ENCODE peak calls at places on chromosomes 5 and 9, in ten cellular contexts. One of them, this sample, is unnamed.

GRCh38 chr5:139651863-139652787 is 4.0 kb downstream of the CXXC5 start:
- DNase-seq in NCI-H2029: no peak
- DNase-seq in Calu3: peak
- DNase-seq in fibroblast of gingiva: peak
- DNase-seq in GM18507: no peak
- DNase-seq in cardiac muscle cell: peak
- DNase-seq in hepatic stellate cell: peak
- DNase-seq in endothelial cell: peak
- DNase-seq in adipocyte: peak
- DNase-seq in aorta: peak
- DNase-seq in this sample: peak

GRCh38 chr9:127955294-127956015 is 17.8 kb upstream of the DPM2 start:
- DNase-seq in NCI-H2029: peak
- DNase-seq in Calu3: peak
- DNase-seq in fibroblast of gingiva: no peak
- DNase-seq in GM18507: peak
- DNase-seq in cardiac muscle cell: no peak
- DNase-seq in hepatic stellate cell: no peak
- DNase-seq in endothelial cell: no peak
- DNase-seq in adipocyte: no peak
- DNase-seq in aorta: no peak
- DNase-seq in this sample: no peak

GRCh38 chr5:139863855-139864558 is 68.4 kb downstream of the PSD2 start:
- DNase-seq in NCI-H2029: peak
- DNase-seq in Calu3: peak
- DNase-seq in fibroblast of gingiva: peak
- DNase-seq in GM18507: peak
- DNase-seq in cardiac muscle cell: peak
- DNase-seq in hepatic stellate cell: peak
- DNase-seq in endothelial cell: peak
- DNase-seq in adipocyte: peak
- DNase-seq in aorta: peak
- DNase-seq in this sample: no peak

GRCh38 chr9:91301161-91301560 is 60.6 kb downstream of the AUH start:
- DNase-seq in NCI-H2029: no peak
- DNase-seq in Calu3: no peak
- DNase-seq in fibroblast of gingiva: peak
- DNase-seq in GM18507: no peak
- DNase-seq in cardiac muscle cell: no peak
- DNase-seq in hepatic stellate cell: no peak
- DNase-seq in endothelial cell: no peak
- DNase-seq in adipocyte: peak
- DNase-seq in aorta: no peak
- DNase-seq in this sample: no peak

GRCh38 chr5:125326114-125326513 is 579.7 kb upstream of the ZNF608 start:
- DNase-seq in NCI-H2029: peak
- DNase-seq in Calu3: peak
- DNase-seq in fibroblast of gingiva: peak
- DNase-seq in GM18507: no peak
- DNase-seq in cardiac muscle cell: peak
- DNase-seq in hepatic stellate cell: peak
- DNase-seq in endothelial cell: no peak
- DNase-seq in adipocyte: peak
- DNase-seq in aorta: no peak
- DNase-seq in this sample: no peak

GRCh38 chr9:136942112-136942880 is 2.2 kb downstream of the FBXW5 start:
- DNase-seq in NCI-H2029: no peak
- DNase-seq in Calu3: no peak
- DNase-seq in fibroblast of gingiva: no peak
- DNase-seq in GM18507: no peak
- DNase-seq in cardiac muscle cell: no peak
- DNase-seq in hepatic stellate cell: no peak
- DNase-seq in endothelial cell: no peak
- DNase-seq in adipocyte: no peak
- DNase-seq in aorta: peak
- DNase-seq in this sample: peak

GRCh38 chr5:173972844-173973613 is 15.9 kb upstream of the C5orf47 start:
- DNase-seq in NCI-H2029: peak
- DNase-seq in Calu3: peak
- DNase-seq in fibroblast of gingiva: peak
- DNase-seq in GM18507: peak
- DNase-seq in cardiac muscle cell: peak
- DNase-seq in hepatic stellate cell: peak
- DNase-seq in endothelial cell: peak
- DNase-seq in adipocyte: peak
- DNase-seq in aorta: peak
- DNase-seq in this sample: no peak

GRCh38 chr9:95181226-95181818 is 136.2 kb downstream of the FANCC start:
- DNase-seq in NCI-H2029: no peak
- DNase-seq in Calu3: no peak
- DNase-seq in fibroblast of gingiva: no peak
- DNase-seq in GM18507: no peak
- DNase-seq in cardiac muscle cell: peak
- DNase-seq in hepatic stellate cell: peak
- DNase-seq in endothelial cell: no peak
- DNase-seq in adipocyte: peak
- DNase-seq in aorta: no peak
- DNase-seq in this sample: no peak

GRCh38 chr9:105911104-105911911 is 217.0 kb downstream of the TMEM38B start:
- DNase-seq in NCI-H2029: no peak
- DNase-seq in Calu3: no peak
- DNase-seq in fibroblast of gingiva: no peak
- DNase-seq in GM18507: no peak
- DNase-seq in cardiac muscle cell: peak
- DNase-seq in hepatic stellate cell: no peak
- DNase-seq in endothelial cell: no peak
- DNase-seq in adipocyte: peak
- DNase-seq in aorta: no peak
- DNase-seq in this sample: no peak

GRCh38 chr5:126645132-126645531 is 44.4 kb downstream of the PHAX start:
- DNase-seq in NCI-H2029: no peak
- DNase-seq in Calu3: no peak
- DNase-seq in fibroblast of gingiva: no peak
- DNase-seq in GM18507: no peak
- DNase-seq in cardiac muscle cell: no peak
- DNase-seq in hepatic stellate cell: no peak
- DNase-seq in endothelial cell: no peak
- DNase-seq in adipocyte: no peak
- DNase-seq in aorta: no peak
- DNase-seq in this sample: no peak

GRCh38 chr9:112043423-112043822 is 131.7 kb downstream of the SUSD1 start:
- DNase-seq in NCI-H2029: no peak
- DNase-seq in Calu3: no peak
- DNase-seq in fibroblast of gingiva: no peak
- DNase-seq in GM18507: no peak
- DNase-seq in cardiac muscle cell: no peak
- DNase-seq in hepatic stellate cell: no peak
- DNase-seq in endothelial cell: no peak
- DNase-seq in adipocyte: no peak
- DNase-seq in aorta: no peak
- DNase-seq in this sample: no peak

This sample was measured in chondrocyte.